ENCODE peak calls at places on chromosomes 16 and 17, in seven cellular contexts. W is NT2/D1, A is esophagus squamous epithelium, U is cardiac muscle cell, Q is adrenal gland, G is tibial artery, V is mesendoderm. N is an unnamed sample. For H3K4me1, the result is how much of the 10 kb centered on the place peaks cover.

GRCh38 chr17:376936-377863 is 24.6 kb upstream of the RPH3AL start:
- DNase-seq in W (no peak), A (no peak), U (no peak), Q (no peak), G (peak), V (peak), N (peak)

GRCh38 chr17:78675836-78676235 is 98.6 kb upstream of the DNAH17 start:
- DNase-seq in W (no peak), A (no peak), U (no peak), Q (no peak), G (no peak), V (no peak), N (no peak)

GRCh38 chr17:57151798-57152197 is 66.8 kb downstream of the AKAP1 start:
- DNase-seq in W (no peak), A (no peak), U (no peak), Q (no peak), G (no peak), V (no peak), N (no peak)

GRCh38 chr16:23147666-23148065 is 1.6 kb downstream of the USP31 start:
- DNase-seq in W (no peak), A (no peak), U (no peak), Q (no peak), G (no peak), V (no peak), N (no peak)

GRCh38 chr17:75398279-75398678 is 7.2 kb downstream of the GRB2 start:
- DNase-seq in W (no peak), A (no peak), U (no peak), Q (no peak), G (no peak), V (no peak), N (no peak)

GRCh38 chr16:15874745-15875314 is 13.6 kb downstream of the CEP20 start:
- DNase-seq in W (peak), A (no peak), U (peak), Q (peak), G (peak), V (peak), N (peak)

GRCh38 chr17:46833840-46834208 is 15.3 kb upstream of the WNT3 start:
- DNase-seq in W (no peak), A (no peak), U (no peak), Q (no peak), G (no peak), V (no peak), N (no peak)

GRCh38 chr17:34958438-34958837 is 2.8 kb downstream of the CCT6B start:
- DNase-seq in W (no peak), A (no peak), U (no peak), Q (no peak), G (no peak), V (no peak), N (no peak)

GRCh38 chr17:82884341-82884871 is 44.6 kb upstream of the ZNF750 start:
- DNase-seq in W (no peak), A (no peak), U (peak), Q (no peak), G (no peak), V (no peak), N (peak)

GRCh38 chr17:78774956-78775571 is 7.0 kb downstream of the CYTH1 start:
- DNase-seq in W (no peak), A (no peak), U (no peak), Q (no peak), G (no peak), V (no peak), N (no peak)

GRCh38 chr17:80910043-80910442 is 81.6 kb upstream of the CHMP6 start:
- DNase-seq in W (no peak), A (no peak), U (no peak), Q (no peak), G (peak), V (no peak), N (no peak)

GRCh38 chr17:81301195-81302144 is 6.4 kb upstream of the SLC38A10 start:
- DNase-seq in W (no peak), A (no peak), U (no peak), Q (no peak), G (no peak), V (no peak), N (no peak)

GRCh38 chr16:4847774-4848587 is 700 bp downstream of the UBN1 start:
- DNase-seq in W (no peak), A (no peak), U (peak), Q (peak), G (peak), V (peak), N (peak)

GRCh38 chr16:67516296-67517177 is 12.1 kb upstream of the RIPOR1 start:
- DNase-seq in W (no peak), A (no peak), U (peak), Q (no peak), G (no peak), V (no peak), N (no peak)

GRCh38 chr16:68901910-68902309 is 58.6 kb downstream of the TANGO6 start:
- DNase-seq in W (no peak), A (no peak), U (peak), Q (no peak), G (no peak), V (peak), N (no peak)

GRCh38 chr17:42286411-42287295 is 1.6 kb upstream of the STAT5A start:
- DNase-seq in W (no peak), A (no peak), U (no peak), Q (peak), G (peak), V (no peak), N (no peak)

DNA sequence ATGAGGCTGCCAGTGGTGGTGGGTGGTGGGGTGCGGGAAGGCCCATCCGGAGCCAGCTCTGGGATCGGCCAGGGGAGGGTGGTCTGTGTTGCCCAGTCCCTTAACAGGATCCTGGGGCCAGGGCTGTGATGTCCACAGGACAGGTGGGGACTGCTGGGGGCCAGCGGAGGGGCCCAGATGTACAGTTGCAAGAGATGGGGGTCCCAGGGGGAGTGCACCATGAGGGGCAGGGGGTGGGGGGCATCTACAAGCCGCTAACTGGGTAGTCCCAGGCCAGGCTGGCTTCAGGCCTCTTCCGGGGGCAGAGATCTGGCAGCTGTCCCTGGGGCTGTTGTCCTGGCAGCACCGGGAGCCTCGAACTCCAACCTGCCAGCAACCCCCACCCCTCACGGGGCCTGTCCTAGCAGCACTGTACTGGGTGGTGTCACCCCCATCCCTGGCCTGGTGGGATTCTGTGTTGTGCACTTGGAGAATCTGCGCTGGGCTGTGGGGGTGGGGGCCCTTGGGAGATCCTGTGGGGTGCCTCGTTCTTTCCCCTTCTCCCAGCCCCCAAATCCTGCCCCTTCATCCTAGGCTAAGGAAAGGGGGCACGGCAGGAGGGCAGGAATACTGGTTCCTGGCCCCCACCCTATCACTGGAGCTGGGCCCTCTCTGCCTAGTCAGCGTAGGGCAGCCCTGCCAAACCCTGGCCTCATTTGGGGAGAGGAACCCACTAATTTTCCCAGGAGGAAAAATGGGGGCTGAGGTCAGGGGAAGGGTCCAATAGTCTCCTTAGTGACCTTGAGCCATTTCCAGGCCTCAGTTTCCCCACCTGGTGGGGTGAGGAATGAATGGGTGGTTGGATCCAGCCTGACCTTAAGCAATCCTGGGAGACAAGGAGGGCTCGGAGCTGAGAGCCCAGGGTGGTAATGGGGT is 1.4 kb downstream of the MTSS2 start:
- DNase-seq in W (no peak), A (no peak), U (no peak), Q (no peak), G (no peak), V (no peak), N (peak)
- H3K4me3 ChIP-seq in W (peak), A (peak), U (peak), Q (peak), G (peak), V (no peak), N (peak)

GRCh38 chr16:85329999-85330693 is 217.9 kb upstream of the CIBAR2 start:
- DNase-seq in W (no peak), A (no peak), U (no peak), Q (no peak), G (no peak), V (peak), N (no peak)
- H3K4me1 ChIP-seq in W (under half), A (under half), U (under half), Q (under half), G (under half), V (under half), N (under half)

GRCh38 chr17:39196191-39196819 is 1.2 kb downstream of the CACNB1 start:
- DNase-seq in W (no peak), A (no peak), U (no peak), Q (no peak), G (no peak), V (no peak), N (no peak)
- H3K4me3 ChIP-seq in W (peak), A (peak), U (peak), Q (peak), G (peak), V (no peak), N (peak)

GRCh38 chr17:50206604-50207293 is 5.3 kb upstream of the COL1A1 start:
- DNase-seq in W (no peak), A (no peak), U (peak), Q (no peak), G (peak), V (peak), N (peak)

GRCh38 chr17:50207318-50207717 is 5.9 kb upstream of the COL1A1 start:
- DNase-seq in W (no peak), A (no peak), U (no peak), Q (no peak), G (no peak), V (no peak), N (no peak)

GRCh38 chr17:50208611-50209061 is 7.2 kb upstream of the COL1A1 start:
- DNase-seq in W (no peak), A (no peak), U (peak), Q (no peak), G (no peak), V (peak), N (no peak)

GRCh38 chr17:50209133-50209471 is 7.7 kb upstream of the COL1A1 start:
- DNase-seq in W (no peak), A (no peak), U (no peak), Q (no peak), G (no peak), V (no peak), N (no peak)

DNA sequence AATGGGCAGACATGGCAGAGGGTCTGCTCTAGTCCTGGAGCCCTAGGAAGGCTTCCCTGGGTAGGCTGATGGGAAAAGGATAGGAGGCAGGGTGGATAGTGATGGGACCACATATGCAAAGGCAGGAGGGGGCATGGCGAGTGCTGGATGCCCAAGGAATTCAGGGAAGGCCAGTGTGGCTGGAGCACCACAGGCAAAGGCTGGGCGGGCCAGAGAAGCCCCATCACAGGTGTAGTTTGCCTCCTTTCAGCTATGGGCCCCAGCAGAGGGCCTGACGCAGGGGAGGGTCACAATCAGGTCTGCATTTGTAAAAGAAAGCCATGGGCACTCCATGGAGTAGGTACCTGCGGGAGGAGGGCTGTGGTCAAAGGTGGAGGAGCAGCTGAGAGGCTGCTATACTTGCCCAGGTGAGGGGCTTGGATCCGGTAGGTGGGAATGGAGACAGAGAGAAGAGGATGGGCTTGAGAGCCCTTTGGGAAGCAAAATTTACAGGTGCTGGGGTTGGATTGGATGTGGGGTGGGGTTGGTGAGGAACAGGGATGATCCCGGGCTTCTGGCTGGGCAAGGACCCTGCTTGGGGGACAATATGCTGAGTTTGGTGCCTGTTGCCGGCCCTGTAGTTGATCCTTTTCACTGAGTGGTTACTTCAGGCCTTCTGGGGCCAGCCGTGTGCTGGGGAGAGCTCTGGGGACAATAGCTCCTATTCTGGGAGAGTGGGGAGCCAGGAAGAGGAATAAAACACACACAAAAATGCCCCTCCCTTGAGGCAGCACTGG is 6.5 kb upstream of the COL1A1 start:
- DNase-seq in W (no peak), A (no peak), U (no peak), Q (no peak), G (no peak), V (no peak), N (no peak)
- H3K4me1 ChIP-seq in W (under half), A (under half), U (half or more), Q (under half), G (half or more), V (under half), N (under half)

GRCh38 chr17:59839646-59840328 is 53.0 kb downstream of the TUBD1 start:
- DNase-seq in W (no peak), A (no peak), U (peak), Q (no peak), G (no peak), V (no peak), N (no peak)
- H3K4me3 ChIP-seq in W (peak), A (peak), U (peak), Q (peak), G (peak), V (peak), N (peak)

GRCh38 chr16:29699324-29700219 is 20.6 kb downstream of the QPRT start:
- DNase-seq in W (no peak), A (no peak), U (no peak), Q (no peak), G (no peak), V (no peak), N (no peak)

GRCh38 chr16:29702307-29702706 is 23.3 kb downstream of the QPRT start:
- DNase-seq in W (no peak), A (no peak), U (no peak), Q (no peak), G (no peak), V (no peak), N (no peak)

GRCh38 chr16:29701214-29701555 is 22.2 kb downstream of the QPRT start:
- DNase-seq in W (no peak), A (no peak), U (no peak), Q (no peak), G (no peak), V (no peak), N (no peak)

GRCh38 chr16:29698484-29699323 is 19.7 kb downstream of the QPRT start:
- DNase-seq in W (no peak), A (no peak), U (no peak), Q (no peak), G (no peak), V (no peak), N (no peak)

DNA sequence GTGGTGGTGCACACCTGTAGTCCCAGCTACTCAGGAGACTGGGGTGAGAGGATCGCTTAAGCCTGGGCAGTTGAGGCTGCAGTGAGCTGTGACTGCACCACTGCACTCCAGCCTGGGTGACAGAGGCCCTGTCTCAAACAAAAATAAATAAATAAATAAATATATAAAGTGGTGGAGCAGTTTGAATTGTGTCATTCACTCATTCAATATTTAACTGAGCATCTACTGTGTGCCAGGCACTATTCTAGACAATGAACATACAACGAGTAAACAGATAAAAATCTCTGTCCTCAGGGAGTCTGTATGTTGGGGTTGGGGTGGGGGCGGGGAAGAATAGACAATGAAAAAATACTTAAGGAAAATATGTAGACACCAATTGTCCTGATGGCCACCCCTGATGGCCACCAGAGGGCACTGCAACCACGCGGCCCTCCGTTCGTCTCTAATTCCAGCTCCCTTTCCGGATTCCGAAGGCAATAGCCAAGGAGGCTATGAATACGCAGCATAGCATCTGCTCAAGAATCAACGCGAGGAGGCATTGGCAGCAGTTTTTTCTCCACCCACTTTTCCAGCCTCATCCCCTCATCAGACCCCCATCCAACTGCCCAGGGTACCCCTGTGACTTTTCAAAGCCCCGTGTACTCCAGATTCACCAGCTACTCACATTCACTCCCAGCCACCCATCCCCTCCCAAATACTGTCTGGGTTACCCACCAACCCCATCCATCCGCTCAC is 21.4 kb downstream of the QPRT start:
- DNase-seq in W (peak), A (no peak), U (peak), Q (peak), G (peak), V (peak), N (peak)
- H3K4me1 ChIP-seq in W (under half), A (under half), U (under half), Q (under half), G (under half), V (under half), N (under half)

GRCh38 chr17:2211661-2212327 is 91.8 kb downstream of the SMG6 start:
- DNase-seq in W (no peak), A (no peak), U (no peak), Q (no peak), G (no peak), V (no peak), N (no peak)
- H3K4me3 ChIP-seq in W (no peak), A (no peak), U (no peak), Q (no peak), G (no peak), V (no peak), N (no peak)

GRCh38 chr17:28724500-28725165 is 1.4 kb downstream of the TLCD1 start:
- DNase-seq in W (no peak), A (no peak), U (no peak), Q (no peak), G (no peak), V (peak), N (peak)
- H3K4me1 ChIP-seq in W (under half), A (half or more), U (under half), Q (half or more), G (under half), V (under half), N (under half)

GRCh38 chr16:11868412-11868980 is 17.2 kb upstream of the RSL1D1 start:
- DNase-seq in W (no peak), A (no peak), U (no peak), Q (no peak), G (no peak), V (no peak), N (no peak)

GRCh38 chr16:11875721-11876120 is 24.4 kb upstream of the RSL1D1 start:
- DNase-seq in W (no peak), A (no peak), U (no peak), Q (no peak), G (no peak), V (no peak), N (no peak)

GRCh38 chr16:11876306-11876705 is 25.0 kb upstream of the RSL1D1 start:
- DNase-seq in W (no peak), A (no peak), U (no peak), Q (no peak), G (no peak), V (peak), N (no peak)

GRCh38 chr16:11869657-11870228 is 18.4 kb upstream of the RSL1D1 start:
- DNase-seq in W (no peak), A (no peak), U (no peak), Q (no peak), G (no peak), V (no peak), N (no peak)

DNA sequence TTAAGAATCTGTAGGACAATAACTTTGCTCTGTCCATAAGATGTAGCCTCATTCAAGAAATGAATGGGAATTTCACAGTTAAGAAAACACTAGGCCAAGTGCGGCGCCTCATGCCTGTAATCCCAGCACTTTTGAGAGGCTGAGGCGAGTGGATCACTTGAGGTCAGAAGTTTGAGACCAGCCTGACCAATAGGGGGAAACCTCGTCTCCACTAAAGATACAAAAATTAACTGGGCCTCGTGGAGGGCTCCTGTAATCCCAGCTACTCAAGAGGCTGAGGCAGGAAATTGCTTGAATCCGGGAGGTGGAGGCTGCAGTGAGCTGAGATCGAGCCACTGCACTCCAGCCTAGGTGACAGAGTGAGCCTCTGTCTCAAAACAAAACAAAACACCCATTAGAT is 19.9 kb upstream of the RSL1D1 start:
- DNase-seq in W (peak), A (no peak), U (peak), Q (no peak), G (no peak), V (peak), N (no peak)
- H3K4me3 ChIP-seq in W (no peak), A (no peak), U (no peak), Q (no peak), G (no peak), V (no peak), N (no peak)

N was measured in right cardiac atrium.